ENCODE peak calls at places on chromosomes 7 and 10, in ten cellular contexts. X, R, P, J, N, G, T, L, K and I are unnamed samples.

GRCh38 chr7:84339306-84339705 is 144.7 kb upstream of the SEMA3A start:
- DNase-seq in X (no peak), R (peak; percentile 41), P (no peak), J (no peak), N (no peak), G (no peak), T (no peak), L (no peak), K (no peak), I (no peak)

GRCh38 chr10:78053201-78053868 is 19.7 kb downstream of the RPS24 start:
- DNase-seq in X (no peak), R (no peak), P (no peak), J (no peak), N (no peak), G (no peak), T (no peak), L (peak; percentile 49), K (no peak), I (no peak)

GRCh38 chr7:134546903-134547737 is 1.8 kb upstream of the AKR1B15 start:
- DNase-seq in X (no peak), R (peak; percentile 74), P (peak; percentile 35), J (peak; percentile 48), N (peak; percentile 69), G (peak; percentile 77), T (no peak), L (peak; percentile 24), K (peak; percentile 51), I (peak; percentile 69)

GRCh38 chr10:48494073-48494472 is 110.8 kb downstream of the ARHGAP22 start:
- DNase-seq in X (no peak), R (no peak), P (no peak), J (no peak), N (no peak), G (no peak), T (no peak), L (no peak), K (no peak), I (no peak)

GRCh38 chr10:1187855-1188555 is 131.8 kb downstream of the WDR37 start:
- DNase-seq in X (peak; percentile 53), R (no peak), P (no peak), J (no peak), N (peak; percentile 20), G (no peak), T (no peak), L (no peak), K (no peak), I (no peak)

GRCh38 chr7:30485667-30486066 is 7.1 kb upstream of the NOD1 start:
- DNase-seq in X (no peak), R (no peak), P (no peak), J (no peak), N (no peak), G (no peak), T (no peak), L (no peak), K (no peak), I (no peak)

GRCh38 chr10:70247360-70247759 is 14.1 kb upstream of the PPA1 start:
- DNase-seq in X (no peak), R (no peak), P (no peak), J (no peak), N (no peak), G (no peak), T (no peak), L (no peak), K (no peak), I (no peak)

GRCh38 chr7:2774280-2774679 is 69.8 kb downstream of the GNA12 start:
- DNase-seq in X (no peak), R (no peak), P (no peak), J (no peak), N (no peak), G (no peak), T (no peak), L (no peak), K (no peak), I (no peak)

GRCh38 chr7:93011351-93012294 is 106.2 kb downstream of the SAMD9 start:
- DNase-seq in X (no peak), R (peak; percentile 97), P (no peak), J (no peak), N (no peak), G (no peak), T (no peak), L (peak; percentile 93), K (no peak), I (no peak)

GRCh38 chr7:140983802-140984201 is 30.9 kb downstream of the MRPS33 start:
- DNase-seq in X (no peak), R (peak; percentile 24), P (no peak), J (no peak), N (no peak), G (peak; percentile 14), T (no peak), L (no peak), K (no peak), I (no peak)

GRCh38 chr7:115533785-115534184 is 496.8 kb downstream of the TFEC start:
- DNase-seq in X (no peak), R (peak; percentile 34), P (no peak), J (no peak), N (no peak), G (no peak), T (no peak), L (no peak), K (no peak), I (no peak)

GRCh38 chr7:71942115-71942514 is 470.0 kb downstream of the CALN1 start:
- DNase-seq in X (no peak), R (no peak), P (no peak), J (no peak), N (no peak), G (no peak), T (no peak), L (no peak), K (no peak), I (no peak)

GRCh38 chr7:121329460-121330052 is 756 bp downstream of the WNT16 start:
- DNase-seq in X (no peak), R (peak; percentile 37), P (no peak), J (no peak), N (no peak), G (peak; percentile 79), T (peak; percentile 50), L (no peak), K (no peak), I (peak; percentile 40)

GRCh38 chr7:42236266-42237161 is 495 bp downstream of the GLI3 start:
- DNase-seq in X (peak; percentile 84), R (peak; percentile 70), P (peak; percentile 48), J (peak; percentile 74), N (peak; percentile 26), G (peak; percentile 80), T (peak; percentile 34), L (no peak), K (peak; percentile 40), I (peak; percentile 58)

GRCh38 chr10:129755075-129756020 is 208.7 kb downstream of the EBF3 start:
- DNase-seq in X (peak; percentile 50), R (no peak), P (peak; percentile 3), J (peak; percentile 4), N (no peak), G (no peak), T (no peak), L (no peak), K (peak; percentile 23), I (no peak)

GRCh38 chr7:100509213-100509612 is 25.5 kb downstream of the NYAP1 start:
- DNase-seq in X (peak; percentile 77), R (peak; percentile 91), P (peak; percentile 67), J (peak; percentile 41), N (peak; percentile 84), G (no peak), T (no peak), L (peak; percentile 42), K (no peak), I (no peak)

GRCh38 chr10:72692057-72692891 is at the start of gene MCU:
- DNase-seq in X (peak; percentile 97), R (peak; percentile 31), P (peak; percentile 97), J (peak; percentile 95), N (peak; percentile 98), G (peak; percentile 98), T (peak; percentile 94), L (peak; percentile 68), K (peak; percentile 96), I (peak; percentile 91)
- TF ChIP-seq CTCF in X (no peak), R (no peak), P (no peak), J (no peak), N (no peak), G (no peak), T (no peak), L (peak; percentile 1), K (no peak), I (no peak)

GRCh38 chr10:118566911-118567310 is 28.5 kb downstream of the PRLHR start:
- DNase-seq in X (no peak), R (no peak), P (no peak), J (no peak), N (no peak), G (no peak), T (no peak), L (no peak), K (no peak), I (no peak)
- TF ChIP-seq CTCF in X (no peak), R (no peak), P (no peak), J (no peak), N (no peak), G (no peak), T (no peak), L (no peak), K (no peak), I (no peak)

GRCh38 chr7:112206238-112207105 is at the start of the genes DOCK4 and ZNF277:
- DNase-seq in X (peak; percentile 99), R (peak; percentile 99), P (peak; percentile 99), J (peak; percentile 99), N (peak; percentile 99), G (peak; percentile 100), T (peak; percentile 95), L (peak; percentile 95), K (peak; percentile 99), I (peak; percentile 99)
- TF ChIP-seq CTCF in X (no peak), R (peak; percentile 7), P (no peak), J (no peak), N (no peak), G (no peak), T (no peak), L (no peak), K (no peak), I (no peak)

DNA sequence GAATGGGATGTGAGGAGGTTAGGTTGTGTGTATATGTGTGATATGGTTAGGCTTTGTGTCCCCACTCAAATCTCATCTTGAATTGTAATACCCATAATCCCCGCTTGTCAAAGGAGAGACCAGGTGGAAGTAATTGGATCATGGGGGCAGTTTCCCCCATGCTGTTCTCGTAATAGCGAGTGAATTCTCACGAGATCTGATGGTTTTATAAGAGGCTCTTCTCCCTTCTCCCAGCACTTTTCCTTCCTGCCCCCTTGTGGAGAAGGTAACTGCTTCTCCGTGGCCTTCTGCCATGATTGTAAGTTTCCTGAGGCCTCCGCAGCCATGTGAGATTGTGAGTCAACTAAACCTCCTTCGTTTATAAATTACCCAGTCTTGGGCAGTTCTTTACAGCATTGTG is 47.3 kb downstream of the NPVF start:
- DNase-seq in X (no peak), R (peak; percentile 9), P (no peak), J (no peak), N (no peak), G (peak; percentile 8), T (no peak), L (no peak), K (no peak), I (no peak)
- TF ChIP-seq CTCF in X (no peak), R (peak; percentile 18), P (no peak), J (no peak), N (no peak), G (peak; percentile 7), T (no peak), L (peak; percentile 4), K (no peak), I (no peak)